ENCODE peak calls at places on chromosomes 12 and 14, in four cellular contexts. W is HCT116, M is tibial nerve, D is breast epithelium. T is an unnamed sample.

GRCh38 chr14:29310757-29311156 is 544.2 kb downstream of the FOXG1 start:
- DNase-seq in W (no peak), M (no peak), D (no peak), T (no peak)

GRCh38 chr12:93884794-93885460 is 207.8 kb downstream of the CRADD start:
- DNase-seq in W (no peak), M (peak; percentile 0), D (no peak), T (no peak)

GRCh38 chr14:103884854-103885253 is 37.5 kb upstream of the PPP1R13B start:
- DNase-seq in W (no peak), M (no peak), D (no peak), T (no peak)

GRCh38 chr12:120264086-120264485 is 1.4 kb downstream of the PXN start:
- DNase-seq in W (no peak), M (no peak), D (no peak), T (no peak)

GRCh38 chr14:64541261-64541970 is 875 bp downstream of the HSPA2 start:
- DNase-seq in W (no peak), M (no peak), D (no peak), T (peak; percentile 44)

GRCh38 chr12:39764944-39765560 is 145.4 kb upstream of the ABCD2 start:
- DNase-seq in W (peak; percentile 23), M (no peak), D (no peak), T (no peak)

GRCh38 chr12:58106185-58106584 is 164.8 kb downstream of the ATP23 start:
- DNase-seq in W (no peak), M (no peak), D (no peak), T (no peak)

GRCh38 chr12:87779016-87779415 is 250.2 kb downstream of the C12orf50 start:
- DNase-seq in W (no peak), M (no peak), D (no peak), T (no peak)

GRCh38 chr12:25496098-25496587 is 56.9 kb downstream of the LMNTD1 start:
- DNase-seq in W (no peak), M (no peak), D (no peak), T (no peak)

GRCh38 chr12:65525501-65526141 is 247.1 kb downstream of the MSRB3 start:
- DNase-seq in W (no peak), M (no peak), D (no peak), T (no peak)

GRCh38 chr12:3293013-3293412 is 198.0 kb upstream of the PRMT8 start:
- DNase-seq in W (no peak), M (no peak), D (no peak), T (no peak)

GRCh38 chr14:76877871-76878270 is 51.7 kb downstream of the LRRC74A start:
- DNase-seq in W (no peak), M (no peak), D (no peak), T (no peak)

GRCh38 chr14:76883437-76883836 is 57.2 kb downstream of the LRRC74A start:
- DNase-seq in W (no peak), M (no peak), D (no peak), T (no peak)

GRCh38 chr14:76884394-76884793 is 58.2 kb downstream of the LRRC74A start:
- DNase-seq in W (no peak), M (no peak), D (no peak), T (no peak)

GRCh38 chr14:76882646-76883045 is 56.4 kb downstream of the LRRC74A start:
- DNase-seq in W (no peak), M (no peak), D (no peak), T (no peak)

GRCh38 chr14:76880432-76880831 is 54.2 kb downstream of the LRRC74A start:
- DNase-seq in W (no peak), M (no peak), D (no peak), T (no peak)
- TF ChIP-seq POLR2A in W (no peak), M (no peak), D (no peak), T (no peak)

DNA sequence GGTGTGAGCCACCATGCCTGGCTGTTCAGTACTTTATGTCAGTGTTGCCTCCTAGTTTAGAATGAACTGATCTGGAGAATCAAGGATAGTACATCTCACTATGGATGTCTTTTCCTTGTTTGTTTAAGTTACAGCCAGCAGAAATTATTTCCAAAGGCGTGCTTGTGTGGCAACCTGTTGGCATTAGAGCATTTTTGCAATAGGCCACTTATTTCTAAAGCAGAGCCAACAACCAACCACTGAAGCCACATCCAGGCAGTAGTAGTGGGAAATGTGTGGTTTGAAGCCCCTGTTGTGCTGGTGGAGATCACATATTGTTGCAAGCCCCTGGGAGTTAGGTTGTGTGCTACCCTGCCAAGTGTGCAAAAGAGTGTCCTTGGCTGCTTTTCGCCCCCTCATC is 3.7 kb downstream of the ANO6 start:
- DNase-seq in W (no peak), M (no peak), D (no peak), T (peak; percentile 39)
- H3K4me3 ChIP-seq in W (no peak overlapping the region), M (no peak overlapping the region), D (no peak overlapping the region), T (peak overlapping the region; percentile 98)

DNA sequence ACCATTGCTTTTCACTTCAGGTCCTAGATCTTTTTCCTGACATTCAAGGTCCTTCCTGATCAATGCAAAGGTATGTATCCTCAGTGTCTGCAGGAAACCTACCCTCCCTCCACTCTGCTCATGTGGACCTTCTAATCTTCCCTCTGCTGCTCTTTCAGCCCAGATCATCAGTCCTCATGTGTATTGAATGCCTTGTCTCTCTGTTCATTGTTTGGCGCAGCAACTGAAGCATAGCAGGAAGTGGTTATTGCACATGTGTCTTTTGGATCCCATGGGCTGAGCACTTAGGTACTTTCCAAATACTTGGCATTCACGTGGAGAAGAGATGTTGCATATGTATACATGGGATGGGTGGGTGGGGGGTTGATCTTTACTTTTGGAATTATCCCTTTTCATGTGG is 4.3 kb upstream of the NIN start:
- DNase-seq in W (no peak), M (no peak), D (no peak), T (no peak)
- TF ChIP-seq POLR2A in W (no peak), M (no peak), D (no peak), T (no peak)

GRCh38 chr14:25237845-25238244 is 187.9 kb upstream of the STXBP6 start:
- DNase-seq in W (no peak), M (no peak), D (no peak), T (no peak)
- H3K4me3 ChIP-seq in W (no peak overlapping the region), M (no peak overlapping the region), D (no peak overlapping the region), T (no peak overlapping the region)

T was measured in gastrocnemius medialis.